ENCODE peak calls at places on chromosomes 4 and X, in eight cellular contexts. Y is neural progenitor cell; S is AG09309; Z is adrenal gland; M is thyroid gland; G is HCT116; X is keratinocyte; Q is CD8-positive, alpha-beta T cell. C is an unnamed sample.

GRCh38 chr4:132540797-132541196 is 608.3 kb upstream of the PCDH10 start:
- DNase-seq in Y (no peak), S (no peak), Z (no peak), M (no peak), G (no peak), X (no peak), Q (no peak), C (no peak)

GRCh38 chr4:5416637-5417036 is 291.7 kb downstream of the EVC2 start:
- DNase-seq in Y (no peak), S (no peak), Z (no peak), M (no peak), G (no peak), X (no peak), Q (no peak), C (no peak)

GRCh38 chr4:77113069-77113468 is 37.3 kb upstream of the CCNI start:
- DNase-seq in Y (no peak), S (no peak), Z (no peak), M (no peak), G (no peak), X (no peak), Q (no peak), C (no peak)

GRCh38 chr4:139684351-139684750 is 18.7 kb downstream of the MGST2 start:
- DNase-seq in Y (no peak), S (no peak), Z (no peak), M (no peak), G (no peak), X (no peak), Q (no peak), C (no peak)

GRCh38 chr4:8540991-8541390 is 39.2 kb upstream of the GPR78 start:
- DNase-seq in Y (no peak), S (no peak), Z (no peak), M (no peak), G (no peak), X (no peak), Q (no peak), C (no peak)

GRCh38 chr4:44661940-44662622 is 10.7 kb upstream of the YIPF7 start:
- DNase-seq in Y (no peak), S (no peak), Z (no peak), M (no peak), G (no peak), X (no peak), Q (no peak), C (no peak)

GRCh38 chr4:8547108-8547911 is 32.9 kb upstream of the GPR78 start:
- DNase-seq in Y (peak; percentile 56), S (no peak), Z (no peak), M (peak; percentile 28), G (peak; percentile 56), X (peak; percentile 35), Q (no peak), C (no peak)

GRCh38 chr4:39354178-39354503 is 12.0 kb downstream of the RFC1 start:
- DNase-seq in Y (no peak), S (no peak), Z (no peak), M (no peak), G (no peak), X (no peak), Q (no peak), C (no peak)

GRCh38 chrX:79592259-79592658 is 225.1 kb upstream of the ITM2A start:
- DNase-seq in Y (no peak), S (no peak), Z (no peak), M (no peak), G (no peak), X (no peak), Q (no peak), C (no peak)

GRCh38 chrX:69615323-69615722 is 590 bp upstream of the EDA start:
- DNase-seq in Y (peak; percentile 72), S (no peak), Z (no peak), M (no peak), G (no peak), X (no peak), Q (no peak), C (no peak)

GRCh38 chr4:18057821-18058533 is 36.4 kb upstream of the LCORL start:
- DNase-seq in Y (no peak), S (no peak), Z (no peak), M (no peak), G (no peak), X (no peak), Q (no peak), C (no peak)

GRCh38 chr4:66688674-66689073 is 856.6 kb downstream of the CENPC start:
- DNase-seq in Y (no peak), S (peak; percentile 32), Z (no peak), M (no peak), G (no peak), X (no peak), Q (no peak), C (no peak)

GRCh38 chr4:108301583-108302256 is 133.0 kb upstream of the LEF1 start:
- DNase-seq in Y (no peak), S (no peak), Z (no peak), M (no peak), G (no peak), X (no peak), Q (no peak), C (no peak)

GRCh38 chrX:70234355-70234754 is at the start of gene AWAT1:
- DNase-seq in Y (no peak), S (no peak), Z (no peak), M (no peak), G (no peak), X (no peak), Q (no peak), C (no peak)

GRCh38 chr4:113945906-113946305 is 33.5 kb downstream of the ARSJ start:
- DNase-seq in Y (no peak), S (no peak), Z (no peak), M (no peak), G (no peak), X (no peak), Q (no peak), C (no peak)

GRCh38 chr4:112332398-112332797 is 35.2 kb downstream of the ALPK1 start:
- DNase-seq in Y (no peak), S (no peak), Z (no peak), M (no peak), G (no peak), X (no peak), Q (no peak), C (no peak)

GRCh38 chrX:140733766-140734342 is 24.3 kb downstream of the LINC00632 start:
- DNase-seq in Y (peak; percentile 54), S (peak; percentile 13), Z (peak; percentile 25), M (peak; percentile 3), G (no peak), X (no peak), Q (no peak), C (no peak)

GRCh38 chr4:62517721-62518120 is 1317.6 kb downstream of the ADGRL3 start:
- DNase-seq in Y (no peak), S (no peak), Z (no peak), M (no peak), G (no peak), X (no peak), Q (no peak), C (no peak)

GRCh38 chr4:39205000-39205399 is 22.7 kb downstream of the WDR19 start:
- DNase-seq in Y (no peak), S (no peak), Z (no peak), M (no peak), G (no peak), X (no peak), Q (no peak), C (no peak)

GRCh38 chr4:25367004-25367621 is 9.9 kb upstream of the ANAPC4 start:
- DNase-seq in Y (peak; percentile 46), S (peak; percentile 10), Z (no peak), M (no peak), G (no peak), X (no peak), Q (no peak), C (no peak)

GRCh38 chr4:27123050-27123768 is 262.6 kb downstream of the STIM2 start:
- DNase-seq in Y (peak; percentile 82), S (no peak), Z (no peak), M (no peak), G (peak; percentile 12), X (no peak), Q (no peak), C (no peak)

GRCh38 chrX:4253092-4253491 is 539.6 kb upstream of the PRKX start:
- DNase-seq in Y (no peak), S (no peak), Z (no peak), M (no peak), G (no peak), X (no peak), Q (no peak), C (no peak)

GRCh38 chr4:167602157-167602556 is 367.9 kb upstream of the SPOCK3 start:
- DNase-seq in Y (no peak), S (no peak), Z (no peak), M (no peak), G (no peak), X (no peak), Q (no peak), C (no peak)

GRCh38 chr4:169881769-169882168 is 124.0 kb upstream of the HPF1 start:
- DNase-seq in Y (no peak), S (no peak), Z (no peak), M (no peak), G (no peak), X (no peak), Q (no peak), C (no peak)
- TF ChIP-seq CTCF in Y (no peak), S (no peak), Z (no peak), M (no peak), G (no peak), X (no peak), Q (no peak), C (no peak)

GRCh38 chrX:25012433-25012735 is 3.4 kb downstream of the ARX start:
- DNase-seq in Y (peak; percentile 79), S (no peak), Z (no peak), M (no peak), G (no peak), X (no peak), Q (no peak), C (no peak)
- H3K4me3 ChIP-seq in Y (peak overlapping the region; percentile 46), S (no peak overlapping the region), Z (no peak overlapping the region), M (no peak overlapping the region), G (no peak overlapping the region), X (no peak overlapping the region), Q (no peak overlapping the region), C (no peak overlapping the region)

DNA sequence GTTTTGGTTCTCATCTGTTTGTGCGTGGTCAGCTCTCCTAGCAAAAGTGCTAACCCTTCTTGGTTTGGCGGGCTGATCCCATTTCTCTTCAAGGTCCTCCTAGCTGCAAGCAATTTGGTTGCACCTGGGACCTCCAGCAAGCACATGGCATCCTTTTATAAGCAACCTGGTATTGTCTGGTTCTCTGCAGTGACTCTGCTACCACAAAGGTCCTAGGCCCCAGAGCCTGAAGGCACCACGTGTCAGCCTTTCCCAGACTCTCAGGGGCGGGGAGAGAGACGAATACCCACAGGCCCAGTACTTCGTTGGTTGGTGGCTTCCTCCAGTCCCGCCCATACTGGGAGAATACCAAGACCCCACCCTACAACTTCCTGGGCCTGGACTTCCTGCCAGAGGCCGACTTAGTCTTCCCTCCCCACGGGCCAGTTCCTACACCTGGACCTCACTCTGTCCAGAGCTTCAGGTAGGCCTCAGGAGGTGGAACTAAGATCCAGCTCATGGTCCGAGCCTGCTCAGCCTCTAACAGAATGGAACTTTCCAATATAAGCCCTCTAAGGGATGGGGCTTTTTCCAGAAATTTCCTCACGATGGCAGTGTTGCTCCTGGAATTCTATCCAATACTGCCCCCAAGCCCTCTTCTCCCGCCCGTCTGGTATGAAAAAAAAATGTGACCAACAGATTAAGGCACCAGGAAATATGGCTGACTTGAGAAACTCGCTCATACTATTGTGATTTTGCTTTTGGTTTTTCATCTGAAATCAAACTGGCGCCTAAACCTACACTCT is 192.5 kb upstream of the STK26 start:
- DNase-seq in Y (peak; percentile 88), S (peak; percentile 44), Z (peak; percentile 77), M (peak; percentile 25), G (peak; percentile 85), X (no peak), Q (no peak), C (peak; percentile 4)
- TF ChIP-seq CTCF in Y (peak; percentile 70), S (peak; percentile 63), Z (no peak), M (no peak), G (peak; percentile 66), X (no peak), Q (no peak), C (peak; percentile 41)

GRCh38 chr4:81031389-81032173 is 1.1 kb downstream of the BMP3 start:
- DNase-seq in Y (peak; percentile 56), S (no peak), Z (no peak), M (no peak), G (no peak), X (no peak), Q (no peak), C (no peak)
- H3K4me3 ChIP-seq in Y (peak overlapping the region; percentile 70), S (peak overlapping the region; percentile 45), Z (no peak overlapping the region), M (no peak overlapping the region), G (no peak overlapping the region), X (peak overlapping the region; percentile 7), Q (peak overlapping the region; percentile 42), C (peak overlapping the region; percentile 49)

C was measured in epithelial cell of proximal tubule.